ENCODE peak calls at places on chromosomes 4 and X, in seven cellular contexts. S is fibroblast of mammary gland, D is heart right ventricle, R is Caco-2, Y is cardiac fibroblast, U is psoas muscle, V is bronchial epithelial cell. K is an unnamed sample.
A peak's percentile ranks its signal among the peaks of the same experiment; 100 is the strongest.

GRCh38 chrX:118128724-118129123 is 12.1 kb upstream of the KLHL13 start:
- DNase-seq in D (no peak), U (no peak), S (no peak), R (no peak), V (no peak), Y (no peak), K (no peak)

GRCh38 chrX:109793191-109793590 is 60.1 kb upstream of the ACSL4 start:
- DNase-seq in V (peak; percentile 96), S (no peak), D (no peak), U (no peak), Y (peak; percentile 2), R (no peak), K (no peak)

GRCh38 chrX:103343105-103343504 is 13.1 kb downstream of the TCEAL7 start:
- DNase-seq in S (peak; percentile 63), D (no peak), V (peak; percentile 48), U (no peak), Y (peak; percentile 66), R (peak; percentile 37), K (no peak)

GRCh38 chr4:86333236-86333635 is 26.6 kb downstream of the MAPK10 start:
- DNase-seq in S (peak; percentile 40), D (no peak), R (no peak), U (no peak), V (no peak), Y (no peak), K (no peak)

GRCh38 chrX:20547649-20548051 is 280.9 kb upstream of the RPS6KA3 start:
- DNase-seq in V (peak; percentile 16), R (peak; percentile 31), S (peak; percentile 64), U (no peak), D (no peak), Y (peak; percentile 55), K (no peak)

GRCh38 chr4:54657194-54657555 is 582 bp upstream of the KIT start:
- DNase-seq in D (no peak), V (no peak), Y (no peak), S (no peak), R (no peak), U (no peak), K (no peak)

GRCh38 chr4:16754104-16754503 is 144.3 kb downstream of the LDB2 start:
- DNase-seq in V (no peak), S (no peak), R (no peak), Y (no peak), D (no peak), U (no peak), K (no peak)

GRCh38 chr4:11623726-11624037 is 195.0 kb upstream of the HS3ST1 start:
- DNase-seq in R (peak; percentile 53), Y (peak; percentile 29), V (peak; percentile 83), U (no peak), D (no peak), S (no peak), K (no peak)

GRCh38 chr4:160848489-160848888 is 1315.3 kb downstream of the FSTL5 start:
- DNase-seq in S (no peak), U (no peak), D (no peak), Y (no peak), V (no peak), R (no peak), K (no peak)

GRCh38 chr4:185737489-185738037 is 74.4 kb downstream of the SORBS2 start:
- DNase-seq in D (no peak), S (no peak), R (no peak), V (no peak), Y (no peak), U (no peak), K (no peak)

GRCh38 chr4:177332119-177332518 is 22.4 kb downstream of the NEIL3 start:
- DNase-seq in V (no peak), U (no peak), S (no peak), D (no peak), R (no peak), Y (no peak), K (no peak)

GRCh38 chr4:159925770-159926169 is 822.9 kb downstream of the RAPGEF2 start:
- DNase-seq in Y (no peak), R (no peak), S (peak; percentile 0), U (no peak), D (no peak), V (no peak), K (no peak)

GRCh38 chr4:108849611-108850406 is 87.0 kb upstream of the ETNPPL start:
- DNase-seq in D (no peak), U (no peak), S (peak; percentile 76), Y (peak; percentile 39), V (peak; percentile 84), R (no peak), K (no peak)

GRCh38 chr4:177485528-177485927 is 43.3 kb upstream of the AGA start:
- DNase-seq in U (no peak), S (peak; percentile 79), R (no peak), D (no peak), V (peak; percentile 90), Y (peak; percentile 79), K (no peak)

GRCh38 chr4:109301691-109302365 is 630 bp downstream of the COL25A1 start:
- DNase-seq in V (no peak), Y (no peak), R (no peak), S (no peak), U (no peak), D (peak; percentile 9), K (no peak)

GRCh38 chr4:55397024-55397520 is 1.3 kb downstream of the TMEM165 start:
- DNase-seq in D (no peak), R (no peak), Y (peak; percentile 52), U (peak; percentile 25), S (peak; percentile 47), V (no peak), K (no peak)

GRCh38 chr4:16176621-16177020 is 49.6 kb downstream of the TAPT1 start:
- DNase-seq in D (no peak), R (no peak), U (no peak), V (no peak), Y (no peak), S (no peak), K (no peak)

DNA sequence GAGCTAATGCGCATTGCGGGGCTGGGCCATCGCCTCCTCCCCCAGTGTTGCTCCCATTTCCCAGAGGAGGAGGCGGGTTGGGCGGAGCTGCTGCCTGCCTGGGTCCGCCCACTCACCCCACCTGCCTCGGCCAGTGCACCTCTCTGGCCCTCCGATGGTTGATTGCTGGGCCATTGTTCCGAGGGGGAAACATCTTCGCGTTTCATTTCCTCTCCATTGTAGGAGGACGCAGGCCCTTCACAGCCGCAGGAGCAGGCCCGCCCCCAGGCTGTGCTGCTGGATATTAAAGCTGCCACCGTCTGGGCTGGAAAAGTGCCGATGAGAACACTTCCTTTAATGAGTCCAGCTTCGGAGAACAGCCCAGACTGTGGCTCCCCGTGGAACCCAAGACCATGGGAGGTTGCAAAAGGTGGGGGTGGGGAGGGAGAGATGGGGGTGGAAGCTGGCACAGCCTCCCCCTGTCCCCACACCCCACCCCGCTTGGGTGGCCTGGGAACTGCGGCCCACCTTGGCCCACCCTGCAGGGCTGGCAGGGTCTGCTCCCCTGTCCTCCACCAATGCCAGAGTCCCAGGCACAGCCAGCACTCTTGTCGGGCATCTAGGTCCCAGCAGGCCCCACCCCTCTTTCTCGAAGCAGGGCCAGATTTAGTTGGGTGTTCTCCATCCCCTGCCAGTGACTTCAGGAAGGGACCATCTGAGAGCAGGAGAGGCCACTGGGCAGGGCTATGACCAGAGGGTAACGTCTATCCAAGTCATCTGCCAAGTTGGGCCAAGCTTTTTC is 96.6 kb downstream of the ADRA2C start:
- DNase-seq in U (no peak), Y (no peak), S (no peak), V (no peak), R (peak; percentile 14), D (peak; percentile 38), K (no peak)
- TF ChIP-seq CTCF in U (no peak), Y (no peak), S (no peak), V (no peak), R (no peak), D (no peak), K (no peak)

GRCh38 chr4:47836655-47837581 is 949 bp downstream of the CORIN start:
- DNase-seq in S (peak; percentile 80), D (peak; percentile 82), Y (peak; percentile 80), V (peak; percentile 67), R (peak; percentile 87), U (peak; percentile 59), K (peak; percentile 29)

GRCh38 chr4:47840291-47840690 is 2.4 kb upstream of the CORIN start:
- DNase-seq in Y (peak; percentile 44), U (no peak), D (no peak), S (no peak), R (no peak), V (no peak), K (no peak)

GRCh38 chr4:47837582-47838294 is at the start of gene CORIN:
- DNase-seq in D (peak; percentile 41), Y (no peak), V (no peak), S (no peak), R (peak; percentile 32), U (no peak), K (no peak)

GRCh38 chr4:47838445-47838844 is 578 bp upstream of the CORIN start:
- DNase-seq in Y (no peak), V (peak; percentile 27), U (no peak), R (peak; percentile 32), S (no peak), D (no peak), K (no peak)

GRCh38 chr4:47839259-47839658 is 1.4 kb upstream of the CORIN start:
- DNase-seq in R (no peak), D (no peak), U (no peak), S (peak; percentile 93), V (no peak), Y (peak; percentile 91), K (no peak)
- TF ChIP-seq CTCF in R (no peak), D (no peak), U (peak; percentile 14), S (peak; percentile 58), V (peak; percentile 21), Y (peak; percentile 43), K (no peak)

GRCh38 chr4:60463846-60464502 is 736.2 kb upstream of the ADGRL3 start:
- DNase-seq in Y (peak; percentile 38), S (no peak), R (no peak), V (peak; percentile 25), U (no peak), D (no peak), K (no peak)
- TF ChIP-seq CTCF in Y (peak; percentile 58), S (no peak), R (no peak), V (peak; percentile 64), U (no peak), D (no peak), K (no peak)

GRCh38 chr4:75892508-75892907 is 9.7 kb downstream of the PPEF2 start:
- DNase-seq in D (no peak), Y (no peak), U (no peak), V (no peak), S (no peak), R (no peak), K (no peak)
- TF ChIP-seq CTCF in D (no peak), Y (peak; percentile 37), U (no peak), V (peak; percentile 18), S (peak; percentile 25), R (no peak), K (no peak)

GRCh38 chrX:26918633-26919032 is 544.5 kb downstream of the PPP4R3C start:
- DNase-seq in V (peak; percentile 5), S (peak; percentile 2), U (no peak), D (no peak), Y (peak; percentile 49), R (peak; percentile 21), K (no peak)
- TF ChIP-seq CTCF in V (peak; percentile 25), S (peak; percentile 20), U (no peak), D (peak; percentile 25), Y (peak; percentile 18), R (no peak), K (no peak)